ENCODE peak calls at places on chromosomes 12 and 14, in eight cellular contexts. O is choroid plexus epithelial cell; W is adrenal gland; V is glutamatergic neuron; H is stomach; B is CD8-positive, alpha-beta T cell; T is esophagus muscularis mucosa; F is RWPE2. S is an unnamed sample.

GRCh38 chr14:74952195-74952665 is 3.2 kb downstream of the PGF start:
- DNase-seq in O (no peak), W (no peak), V (no peak), H (no peak), B (no peak), T (no peak), F (peak; percentile 68), S (no peak)

GRCh38 chr12:91778938-91779400 is 366.7 kb downstream of the BTG1 start:
- DNase-seq in O (peak; percentile 93), W (peak; percentile 68), V (no peak), H (peak; percentile 26), B (peak; percentile 6), T (no peak), F (peak; percentile 72), S (peak; percentile 1)

GRCh38 chr14:77052281-77053044 is 24.0 kb upstream of the IRF2BPL start:
- DNase-seq in O (no peak), W (no peak), V (no peak), H (no peak), B (no peak), T (no peak), F (no peak), S (no peak)

GRCh38 chr12:50598321-50598862 is 93.6 kb downstream of the DIP2B start:
- DNase-seq in O (peak; percentile 52), W (no peak), V (no peak), H (no peak), B (no peak), T (no peak), F (no peak), S (no peak)

GRCh38 chr12:15931590-15932053 is 20.5 kb downstream of the DERA start:
- DNase-seq in O (peak; percentile 32), W (no peak), V (no peak), H (no peak), B (no peak), T (no peak), F (no peak), S (peak; percentile 12)

GRCh38 chr14:73777420-73777819 is 63.2 kb upstream of the PNMA1 start:
- DNase-seq in O (no peak), W (no peak), V (no peak), H (no peak), B (no peak), T (no peak), F (no peak), S (no peak)

GRCh38 chr14:24275524-24276139 is 4.2 kb upstream of the RABGGTA start:
- DNase-seq in O (no peak), W (no peak), V (no peak), H (no peak), B (no peak), T (no peak), F (no peak), S (peak; percentile 24)

GRCh38 chr14:26328766-26329165 is 269.1 kb downstream of the NOVA1 start:
- DNase-seq in O (no peak), W (no peak), V (no peak), H (no peak), B (no peak), T (no peak), F (no peak), S (no peak)

GRCh38 chr14:69580009-69580577 is 5.4 kb upstream of the CCDC177 start:
- DNase-seq in O (peak; percentile 96), W (peak; percentile 61), V (peak; percentile 58), H (peak; percentile 30), B (no peak), T (no peak), F (no peak), S (peak; percentile 44)

GRCh38 chr12:38906482-38907170 is 1.2 kb upstream of the CPNE8 start:
- DNase-seq in O (peak; percentile 71), W (peak; percentile 90), V (peak; percentile 93), H (peak; percentile 76), B (peak; percentile 44), T (peak; percentile 94), F (peak; percentile 83), S (peak; percentile 92)

GRCh38 chr14:41062826-41063225 is 543.9 kb upstream of the LRFN5 start:
- DNase-seq in O (no peak), W (no peak), V (no peak), H (no peak), B (no peak), T (no peak), F (no peak), S (no peak)

GRCh38 chr12:109744026-109744425 is 30.4 kb downstream of the FAM222A start:
- DNase-seq in O (no peak), W (peak; percentile 18), V (peak; percentile 5), H (peak; percentile 17), B (no peak), T (no peak), F (peak; percentile 27), S (peak; percentile 0)

GRCh38 chr14:39266871-39267591 is 33.3 kb downstream of the MIA2 start:
- DNase-seq in O (peak; percentile 87), W (peak; percentile 82), V (peak; percentile 83), H (peak; percentile 84), B (peak; percentile 69), T (peak; percentile 93), F (peak; percentile 89), S (peak; percentile 77)

GRCh38 chr14:59632381-59632780 is 55.8 kb upstream of the CCDC175 start:
- DNase-seq in O (peak; percentile 67), W (no peak), V (peak; percentile 72), H (peak; percentile 34), B (no peak), T (no peak), F (no peak), S (peak; percentile 53)

GRCh38 chr12:131783915-131784541 is 44.2 kb upstream of the MMP17 start:
- DNase-seq in O (peak; percentile 77), W (peak; percentile 29), V (no peak), H (no peak), B (no peak), T (no peak), F (no peak), S (no peak)

GRCh38 chr12:125860672-125861288 is 795.5 kb downstream of the AACS start:
- DNase-seq in O (no peak), W (no peak), V (no peak), H (no peak), B (no peak), T (no peak), F (no peak), S (no peak)

GRCh38 chr12:13001725-13002040 is 1.6 kb upstream of the HEBP1 start:
- DNase-seq in O (no peak), W (no peak), V (no peak), H (no peak), B (no peak), T (no peak), F (no peak), S (no peak)

GRCh38 chr12:92509156-92509758 is 193.5 kb upstream of the PLEKHG7 start:
- DNase-seq in O (no peak), W (no peak), V (no peak), H (no peak), B (no peak), T (no peak), F (no peak), S (no peak)

GRCh38 chr14:72643317-72643801 is 250.5 kb downstream of the DPF3 start:
- DNase-seq in O (peak; percentile 97), W (no peak), V (peak; percentile 54), H (no peak), B (no peak), T (no peak), F (peak; percentile 91), S (no peak)

GRCh38 chr12:54159549-54159948 is 29.2 kb downstream of the SMUG1 start:
- DNase-seq in O (no peak), W (no peak), V (no peak), H (no peak), B (no peak), T (no peak), F (no peak), S (no peak)

GRCh38 chr12:16473610-16474326 is 126.3 kb downstream of the MGST1 start:
- DNase-seq in O (peak; percentile 61), W (no peak), V (no peak), H (no peak), B (no peak), T (no peak), F (no peak), S (no peak)

GRCh38 chr12:117098361-117099217 is 627 bp downstream of the TESC start:
- DNase-seq in O (no peak), W (no peak), V (peak; percentile 10), H (peak; percentile 75), B (no peak), T (no peak), F (no peak), S (peak; percentile 20)

GRCh38 chr12:117101953-117102833 is 3.0 kb upstream of the TESC start:
- DNase-seq in O (no peak), W (no peak), V (peak; percentile 11), H (no peak), B (no peak), T (no peak), F (no peak), S (no peak)

GRCh38 chr12:117098071-117098360 is 1.2 kb downstream of the TESC start:
- DNase-seq in O (no peak), W (no peak), V (no peak), H (no peak), B (no peak), T (no peak), F (no peak), S (no peak)

GRCh38 chr12:117100851-117101673 is 1.8 kb upstream of the TESC start:
- DNase-seq in O (no peak), W (no peak), V (peak; percentile 17), H (no peak), B (no peak), T (no peak), F (no peak), S (no peak)

GRCh38 chr12:117100251-117100650 is 1.0 kb upstream of the TESC start:
- DNase-seq in O (peak; percentile 33), W (no peak), V (peak; percentile 27), H (no peak), B (no peak), T (no peak), F (no peak), S (peak; percentile 32)
- TF ChIP-seq CTCF in O (peak; percentile 66), W (peak; percentile 41), V (no peak), H (no peak), B (no peak), T (no peak), F (peak; percentile 38), S (peak; percentile 34)

GRCh38 chr14:103856105-103856504 is 8.7 kb upstream of the PPP1R13B start:
- DNase-seq in O (no peak), W (no peak), V (no peak), H (no peak), B (no peak), T (no peak), F (no peak), S (no peak)
- TF ChIP-seq CTCF in O (no peak), W (no peak), V (no peak), H (no peak), B (no peak), T (no peak), F (no peak), S (no peak)

DNA sequence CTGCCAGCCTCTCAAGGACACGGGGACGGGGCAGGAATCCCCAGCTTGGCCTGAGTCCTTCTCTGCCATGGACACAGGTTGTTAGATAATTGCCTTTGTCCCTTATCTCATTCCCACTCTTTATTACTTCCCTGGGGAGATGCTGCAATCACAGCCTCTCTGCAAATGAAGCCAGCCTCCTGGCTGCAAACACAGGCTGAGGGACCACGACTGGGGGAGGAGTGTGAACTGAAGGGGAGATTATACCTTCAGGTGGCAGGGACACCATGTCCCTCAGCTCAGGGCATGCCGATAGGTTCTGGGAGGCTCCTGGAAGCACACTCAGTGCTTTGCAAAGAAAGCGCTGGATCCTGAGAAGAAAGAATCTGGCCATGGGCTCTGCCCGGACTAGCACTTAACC is 16.1 kb upstream of the CHGA start:
- DNase-seq in O (no peak), W (no peak), V (peak; percentile 36), H (no peak), B (no peak), T (no peak), F (no peak), S (no peak)
- TF ChIP-seq CTCF in O (no peak), W (no peak), V (no peak), H (no peak), B (no peak), T (no peak), F (no peak), S (no peak)

GRCh38 chr12:120254809-120255208 is 10.7 kb downstream of the PXN start:
- DNase-seq in O (no peak), W (no peak), V (no peak), H (no peak), B (no peak), T (no peak), F (no peak), S (no peak)
- TF ChIP-seq CTCF in O (peak; percentile 16), W (no peak), V (no peak), H (no peak), B (no peak), T (no peak), F (no peak), S (no peak)